ENCODE peak calls at places on chromosomes 6 and 20, in four cellular contexts. One of them, this sample, is unnamed.

GRCh38 chr6:149114167-149114566 is 203.3 kb upstream of the TAB2 start:
- DNase-seq in neural progenitor cell: no peak
- DNase-seq in K562: no peak
- DNase-seq in H9: no peak
- DNase-seq in this sample: no peak

GRCh38 chr6:106547053-106547414 is 82.3 kb downstream of the RTN4IP1 start:
- DNase-seq in neural progenitor cell: no peak
- DNase-seq in K562: no peak
- DNase-seq in H9: no peak
- DNase-seq in this sample: no peak

GRCh38 chr6:104686550-104687155 is 173.1 kb downstream of the HACE1 start:
- DNase-seq in neural progenitor cell: no peak
- DNase-seq in K562: no peak
- DNase-seq in H9: no peak
- DNase-seq in this sample: no peak

GRCh38 chr6:23696946-23697345 is 429.1 kb upstream of the NRSN1 start:
- DNase-seq in neural progenitor cell: no peak
- DNase-seq in K562: no peak
- DNase-seq in H9: no peak
- DNase-seq in this sample: no peak

GRCh38 chr6:16716450-16716858 is 44.8 kb downstream of the ATXN1 start:
- DNase-seq in neural progenitor cell: no peak
- DNase-seq in K562: no peak
- DNase-seq in H9: no peak
- DNase-seq in this sample: no peak

GRCh38 chr6:75196051-75196743 is 9.7 kb downstream of the COL12A1 start:
- DNase-seq in neural progenitor cell: no peak
- DNase-seq in K562: no peak
- DNase-seq in H9: no peak
- DNase-seq in this sample: no peak

GRCh38 chr6:21137708-21138358 is 455.7 kb upstream of the SOX4 start:
- DNase-seq in neural progenitor cell: no peak
- DNase-seq in K562: no peak
- DNase-seq in H9: no peak
- DNase-seq in this sample: no peak

GRCh38 chr6:76840025-76840745 is 623.1 kb downstream of the HTR1B start:
- DNase-seq in neural progenitor cell: no peak
- DNase-seq in K562: no peak
- DNase-seq in H9: no peak
- DNase-seq in this sample: no peak

GRCh38 chr6:56649053-56649769 is 6.5 kb upstream of the DST start:
- DNase-seq in neural progenitor cell: no peak
- DNase-seq in K562: no peak
- DNase-seq in H9: no peak
- DNase-seq in this sample: no peak

GRCh38 chr6:145277358-145278097 is 457.8 kb downstream of the EPM2A start:
- DNase-seq in neural progenitor cell: no peak
- DNase-seq in K562: no peak
- DNase-seq in H9: no peak
- DNase-seq in this sample: no peak

GRCh38 chr20:43949741-43950618 is 35.3 kb downstream of the TOX2 start:
- DNase-seq in neural progenitor cell: no peak
- DNase-seq in K562: peak; percentile 17
- DNase-seq in H9: no peak
- DNase-seq in this sample: peak; percentile 45

GRCh38 chr20:47230811-47231256 is 125.7 kb downstream of the ZMYND8 start:
- DNase-seq in neural progenitor cell: no peak
- DNase-seq in K562: no peak
- DNase-seq in H9: no peak
- DNase-seq in this sample: no peak

GRCh38 chr6:108164815-108165706 is 761 bp upstream of the NR2E1 start:
- DNase-seq in neural progenitor cell: peak; percentile 75
- DNase-seq in K562: no peak
- DNase-seq in H9: peak; percentile 74
- DNase-seq in this sample: no peak

GRCh38 chr6:24879351-24879750 is 56.4 kb downstream of the RIPOR2 start:
- DNase-seq in neural progenitor cell: no peak
- DNase-seq in K562: no peak
- DNase-seq in H9: no peak
- DNase-seq in this sample: no peak

GRCh38 chr6:143346004-143346403 is 104.5 kb downstream of the ADAT2 start:
- DNase-seq in neural progenitor cell: no peak
- DNase-seq in K562: no peak
- DNase-seq in H9: no peak
- DNase-seq in this sample: no peak

GRCh38 chr6:157615411-157615763 is 207.7 kb upstream of the SNX9 start:
- DNase-seq in neural progenitor cell: no peak
- DNase-seq in K562: no peak
- DNase-seq in H9: no peak
- DNase-seq in this sample: peak; percentile 51

GRCh38 chr6:158818580-158819212 is 472 bp downstream of the EZR start:
- DNase-seq in neural progenitor cell: peak; percentile 81
- DNase-seq in K562: peak; percentile 72
- DNase-seq in H9: peak; percentile 69
- DNase-seq in this sample: peak; percentile 72

GRCh38 chr6:34951741-34952140 is 62.7 kb downstream of the ANKS1A start:
- DNase-seq in neural progenitor cell: no peak
- DNase-seq in K562: no peak
- DNase-seq in H9: no peak
- DNase-seq in this sample: no peak

GRCh38 chr20:32354592-32355416 is 3.3 kb upstream of the ASXL1 start:
- DNase-seq in neural progenitor cell: no peak
- DNase-seq in K562: no peak
- DNase-seq in H9: no peak
- DNase-seq in this sample: no peak

GRCh38 chr6:121856296-121856695 is 420.9 kb downstream of the GJA1 start:
- DNase-seq in neural progenitor cell: no peak
- DNase-seq in K562: no peak
- DNase-seq in H9: no peak
- DNase-seq in this sample: no peak

GRCh38 chr6:113184736-113185135 is 672.4 kb upstream of the MARCKS start:
- DNase-seq in neural progenitor cell: no peak
- DNase-seq in K562: no peak
- DNase-seq in H9: no peak
- DNase-seq in this sample: no peak

GRCh38 chr6:55567558-55567957 is 11.4 kb downstream of the HMGCLL1 start:
- DNase-seq in neural progenitor cell: no peak
- DNase-seq in K562: no peak
- DNase-seq in H9: no peak
- DNase-seq in this sample: no peak

GRCh38 chr6:151179321-151179720 is 60.4 kb upstream of the AKAP12 start:
- DNase-seq in neural progenitor cell: no peak
- DNase-seq in K562: no peak
- DNase-seq in H9: no peak
- DNase-seq in this sample: no peak

GRCh38 chr6:29792123-29793035 is 35.2 kb upstream of the HLA-G start:
- DNase-seq in neural progenitor cell: peak; percentile 40
- DNase-seq in K562: peak; percentile 67
- DNase-seq in H9: peak; percentile 79
- DNase-seq in this sample: peak; percentile 83

GRCh38 chr6:158611600-158612041 is 32.9 kb downstream of the DYNLT1 start:
- DNase-seq in neural progenitor cell: peak; percentile 45
- DNase-seq in K562: no peak
- DNase-seq in H9: peak; percentile 88
- DNase-seq in this sample: peak; percentile 19

GRCh38 chr6:5471044-5471443 is 209.7 kb downstream of the FARS2 start:
- DNase-seq in neural progenitor cell: peak; percentile 85
- DNase-seq in K562: peak; percentile 62
- DNase-seq in H9: peak; percentile 58
- DNase-seq in this sample: peak; percentile 47

GRCh38 chr20:56328861-56329260 is 29.9 kb upstream of the FAM210B start:
- DNase-seq in neural progenitor cell: peak; percentile 51
- DNase-seq in K562: no peak
- DNase-seq in H9: no peak
- DNase-seq in this sample: no peak
- H3K9ac ChIP-seq in neural progenitor cell: no peak overlapping the region
- H3K9ac ChIP-seq in K562: no peak overlapping the region
- H3K9ac ChIP-seq in H9: no peak overlapping the region
- H3K9ac ChIP-seq in this sample: no peak overlapping the region

GRCh38 chr20:41469868-41470267 is 103.2 kb upstream of the EMILIN3 start:
- DNase-seq in neural progenitor cell: no peak
- DNase-seq in K562: no peak
- DNase-seq in H9: no peak
- DNase-seq in this sample: no peak
- H3K9ac ChIP-seq in neural progenitor cell: no peak overlapping the region
- H3K9ac ChIP-seq in K562: no peak overlapping the region
- H3K9ac ChIP-seq in H9: no peak overlapping the region
- H3K9ac ChIP-seq in this sample: no peak overlapping the region

DNA sequence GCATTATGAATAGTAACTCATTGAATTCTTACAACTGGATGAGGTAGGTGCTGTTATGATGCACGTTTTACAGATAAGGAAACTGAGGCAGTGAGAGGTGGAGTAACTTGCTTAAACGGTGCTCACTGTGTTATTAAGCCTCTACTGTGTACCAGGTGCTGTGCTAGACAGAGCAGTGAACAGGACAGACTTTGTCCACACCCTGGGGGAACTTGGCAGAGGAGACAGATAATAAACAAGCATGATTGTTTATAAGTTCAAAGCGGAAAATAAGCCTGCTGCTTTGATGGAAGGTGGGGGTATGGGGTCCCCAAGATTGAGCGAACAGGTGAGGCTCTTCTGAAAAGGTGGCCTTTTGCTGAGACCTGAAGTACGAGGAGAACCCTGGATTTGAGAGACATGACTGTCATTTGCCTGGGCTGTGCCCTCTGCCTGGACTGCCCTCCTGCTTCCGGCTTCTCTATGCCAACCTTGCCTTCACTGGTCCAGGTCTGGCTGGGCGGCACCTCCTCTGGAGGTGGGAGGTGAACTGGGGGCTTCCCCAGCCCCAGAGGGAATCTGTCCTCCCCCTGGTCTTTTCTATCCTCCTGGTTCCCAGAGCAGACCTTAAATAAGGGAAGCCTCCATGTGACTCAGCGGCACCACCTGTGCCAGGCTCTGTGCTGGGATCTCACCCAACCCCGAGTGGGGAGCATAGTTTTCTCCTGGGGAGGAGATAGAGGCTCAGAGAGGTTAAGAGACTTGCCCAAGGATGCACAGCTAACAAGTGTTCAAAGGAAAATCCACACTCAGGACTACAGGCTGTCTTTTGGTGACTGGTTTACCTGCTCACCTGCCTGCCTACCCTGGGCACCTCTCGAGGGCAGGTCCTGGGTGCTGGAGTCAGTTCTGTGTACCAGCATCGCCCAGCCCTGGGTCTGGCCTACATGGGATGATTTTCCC is 59.1 kb downstream of the CEBPB start:
- DNase-seq in neural progenitor cell: no peak
- DNase-seq in K562: no peak
- DNase-seq in H9: no peak
- DNase-seq in this sample: no peak
- H3K9ac ChIP-seq in neural progenitor cell: no peak overlapping the region
- H3K9ac ChIP-seq in K562: no peak overlapping the region
- H3K9ac ChIP-seq in H9: no peak overlapping the region
- H3K9ac ChIP-seq in this sample: no peak overlapping the region

GRCh38 chr6:125004198-125004597 is 42.0 kb downstream of the RNF217 start:
- DNase-seq in neural progenitor cell: no peak
- DNase-seq in K562: peak; percentile 43
- DNase-seq in H9: no peak
- DNase-seq in this sample: no peak
- H3K9ac ChIP-seq in neural progenitor cell: no peak overlapping the region
- H3K9ac ChIP-seq in K562: no peak overlapping the region
- H3K9ac ChIP-seq in H9: no peak overlapping the region
- H3K9ac ChIP-seq in this sample: no peak overlapping the region

GRCh38 chr6:47245745-47246371 is 63.8 kb downstream of the TNFRSF21 start:
- DNase-seq in neural progenitor cell: no peak
- DNase-seq in K562: no peak
- DNase-seq in H9: no peak
- DNase-seq in this sample: no peak

GRCh38 chr6:47248446-47248845 is 61.3 kb downstream of the TNFRSF21 start:
- DNase-seq in neural progenitor cell: no peak
- DNase-seq in K562: no peak
- DNase-seq in H9: no peak
- DNase-seq in this sample: no peak

GRCh38 chr6:47250302-47250701 is 59.4 kb downstream of the TNFRSF21 start:
- DNase-seq in neural progenitor cell: no peak
- DNase-seq in K562: no peak
- DNase-seq in H9: no peak
- DNase-seq in this sample: no peak

GRCh38 chr6:47246556-47246955 is 63.1 kb downstream of the TNFRSF21 start:
- DNase-seq in neural progenitor cell: no peak
- DNase-seq in K562: no peak
- DNase-seq in H9: no peak
- DNase-seq in this sample: no peak

DNA sequence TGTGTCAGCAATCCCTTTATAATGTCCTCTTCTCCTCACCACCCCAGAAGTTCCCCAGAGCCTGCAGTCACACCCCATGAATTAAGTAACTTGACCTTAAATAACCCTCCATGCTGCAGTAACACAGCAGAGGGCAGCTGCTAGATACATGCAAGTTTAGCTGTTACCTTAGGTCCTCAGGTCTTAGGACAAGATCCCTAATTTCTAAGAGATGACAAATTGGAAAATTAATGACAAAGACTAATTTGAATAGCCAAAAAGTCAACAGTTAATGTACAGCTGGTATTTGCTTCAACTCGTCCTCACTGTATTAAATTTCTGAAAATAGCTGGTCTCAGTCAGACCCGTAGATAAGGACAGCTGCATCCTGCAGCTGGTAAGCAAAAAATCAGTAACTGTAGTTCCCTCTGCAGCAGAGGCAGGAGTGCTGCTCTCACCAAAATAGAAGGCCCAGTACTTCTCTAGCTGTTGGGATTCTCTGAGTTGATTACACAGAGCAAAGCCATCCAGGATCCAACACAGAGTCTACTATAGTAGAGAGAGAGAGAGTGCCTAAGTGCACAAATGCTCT is 62.4 kb downstream of the TNFRSF21 start:
- DNase-seq in neural progenitor cell: no peak
- DNase-seq in K562: no peak
- DNase-seq in H9: no peak
- DNase-seq in this sample: no peak
- H3K9ac ChIP-seq in neural progenitor cell: no peak overlapping the region
- H3K9ac ChIP-seq in K562: no peak overlapping the region
- H3K9ac ChIP-seq in H9: no peak overlapping the region
- H3K9ac ChIP-seq in this sample: no peak overlapping the region

DNA sequence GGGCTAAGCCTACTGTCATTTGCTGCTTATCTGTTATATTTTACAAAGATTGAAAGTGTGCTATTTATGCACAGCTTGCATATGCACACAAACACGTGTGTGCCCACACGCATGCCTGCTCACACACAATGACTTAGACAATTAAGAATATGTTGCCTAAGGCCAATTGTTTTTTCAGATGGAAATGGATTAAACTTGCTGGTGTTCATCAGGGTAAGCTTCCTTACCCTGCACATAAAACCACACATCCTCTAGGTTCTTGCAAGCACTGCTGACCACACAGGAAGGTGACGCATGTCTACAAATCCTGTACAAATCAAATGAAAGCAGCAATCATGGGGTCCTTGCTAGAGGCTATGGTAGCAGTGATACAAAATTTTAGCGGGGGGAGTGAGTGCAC is 58.4 kb downstream of the GJA10 start:
- DNase-seq in neural progenitor cell: no peak
- DNase-seq in K562: no peak
- DNase-seq in H9: no peak
- DNase-seq in this sample: no peak
- H3K9ac ChIP-seq in neural progenitor cell: no peak overlapping the region
- H3K9ac ChIP-seq in K562: no peak overlapping the region
- H3K9ac ChIP-seq in H9: no peak overlapping the region
- H3K9ac ChIP-seq in this sample: no peak overlapping the region